ENCODE peak calls at places on chromosomes 6 and 20, in six cellular contexts. P is colonic mucosa; E is left lung; M is CD8-positive, alpha-beta memory T cell; V is hepatocyte; K is CD4-positive, alpha-beta T cell. O is an unnamed sample.

GRCh38 chr20:17499041-17499440 is 32.1 kb downstream of the BFSP1 start:
- DNase-seq in P (no peak), E (no peak), M (no peak), V (no peak), K (no peak), O (no peak)

GRCh38 chr6:3484240-3484639 is 27.4 kb upstream of the SLC22A23 start:
- DNase-seq in P (no peak), E (no peak), M (no peak), V (no peak), K (no peak), O (no peak)

GRCh38 chr6:73240730-73241129 is 15.4 kb upstream of the KHDC1L start:
- DNase-seq in P (no peak), E (no peak), M (no peak), V (no peak), K (no peak), O (no peak)

GRCh38 chr6:160986831-160987230 is 4.7 kb upstream of the MAP3K4 start:
- DNase-seq in P (no peak), E (no peak), M (no peak), V (no peak), K (no peak), O (no peak)

GRCh38 chr20:3227511-3227910 is 11.5 kb downstream of the SLC4A11 start:
- DNase-seq in P (no peak), E (no peak), M (no peak), V (no peak), K (no peak), O (no peak)

GRCh38 chr6:164408868-164409267 is 900.5 kb downstream of the C6orf118 start:
- DNase-seq in P (no peak), E (no peak), M (no peak), V (no peak), K (no peak), O (no peak)

GRCh38 chr6:7726416-7727149 is 684 bp downstream of the BMP6 start:
- DNase-seq in P (no peak), E (peak), M (no peak), V (peak), K (no peak), O (no peak)

GRCh38 chr20:63808964-63809674 is 21.9 kb downstream of the ZBTB46 start:
- DNase-seq in P (no peak), E (no peak), M (no peak), V (no peak), K (no peak), O (no peak)

GRCh38 chr6:130625825-130626500 is 201.2 kb upstream of the SMLR1 start:
- DNase-seq in P (no peak), E (no peak), M (no peak), V (peak), K (no peak), O (no peak)

DNA sequence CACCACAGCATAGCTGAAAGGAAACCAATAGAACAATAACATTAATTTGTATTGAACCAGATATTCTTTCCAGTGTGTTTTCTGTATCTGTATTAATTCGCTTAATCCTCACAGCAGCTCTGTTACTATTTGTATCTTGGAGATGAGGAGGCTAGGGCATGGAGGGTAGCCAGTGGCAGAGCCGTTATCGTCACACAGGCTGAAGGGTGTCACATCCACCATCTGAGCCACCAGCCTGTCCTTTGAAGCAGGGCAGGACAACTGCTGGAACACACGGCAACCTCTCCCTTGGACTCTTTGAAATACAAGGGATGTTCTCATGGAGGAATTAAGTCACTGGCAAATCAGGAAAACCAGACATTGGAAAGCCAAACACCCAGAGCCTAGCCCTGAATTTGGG is 628.0 kb upstream of the CDH4 start:
- DNase-seq in P (no peak), E (no peak), M (no peak), V (no peak), K (no peak), O (no peak)
- H3K27ac ChIP-seq in P (no peak), E (no peak), M (no peak), V (no peak), K (no peak), O (no peak)

GRCh38 chr6:158021814-158022748 is 40.4 kb downstream of the SYNJ2 start:
- DNase-seq in P (no peak), E (peak), M (no peak), V (peak), K (no peak), O (no peak)

GRCh38 chr6:158020272-158020711 is 38.6 kb downstream of the SYNJ2 start:
- DNase-seq in P (no peak), E (no peak), M (no peak), V (no peak), K (no peak), O (no peak)

GRCh38 chr6:158021376-158021775 is 39.7 kb downstream of the SYNJ2 start:
- DNase-seq in P (no peak), E (peak), M (no peak), V (no peak), K (no peak), O (no peak)

GRCh38 chr6:158019416-158019815 is 37.8 kb downstream of the SYNJ2 start:
- DNase-seq in P (no peak), E (peak), M (no peak), V (no peak), K (no peak), O (no peak)

GRCh38 chr6:158020811-158021210 is 39.1 kb downstream of the SYNJ2 start:
- DNase-seq in P (no peak), E (no peak), M (no peak), V (no peak), K (no peak), O (no peak)
- H3K27ac ChIP-seq in P (no peak), E (no peak), M (no peak), V (no peak), K (no peak), O (no peak)

GRCh38 chr6:127299522-127300240 is 33.0 kb downstream of the RNF146 start:
- DNase-seq in P (no peak), E (no peak), M (no peak), V (no peak), K (no peak), O (no peak)

GRCh38 chr6:127298475-127298874 is 31.8 kb downstream of the RNF146 start:
- DNase-seq in P (no peak), E (no peak), M (no peak), V (no peak), K (no peak), O (no peak)

GRCh38 chr6:127300411-127300810 is 33.7 kb downstream of the RNF146 start:
- DNase-seq in P (no peak), E (no peak), M (no peak), V (peak), K (no peak), O (no peak)

GRCh38 chr6:127301199-127301700 is 34.6 kb downstream of the RNF146 start:
- DNase-seq in P (no peak), E (no peak), M (no peak), V (no peak), K (no peak), O (no peak)

GRCh38 chr6:127297502-127298070 is 30.9 kb downstream of the RNF146 start:
- DNase-seq in P (no peak), E (no peak), M (no peak), V (peak), K (no peak), O (no peak)
- H3K27ac ChIP-seq in P (no peak), E (no peak), M (no peak), V (peak), K (no peak), O (no peak)

DNA sequence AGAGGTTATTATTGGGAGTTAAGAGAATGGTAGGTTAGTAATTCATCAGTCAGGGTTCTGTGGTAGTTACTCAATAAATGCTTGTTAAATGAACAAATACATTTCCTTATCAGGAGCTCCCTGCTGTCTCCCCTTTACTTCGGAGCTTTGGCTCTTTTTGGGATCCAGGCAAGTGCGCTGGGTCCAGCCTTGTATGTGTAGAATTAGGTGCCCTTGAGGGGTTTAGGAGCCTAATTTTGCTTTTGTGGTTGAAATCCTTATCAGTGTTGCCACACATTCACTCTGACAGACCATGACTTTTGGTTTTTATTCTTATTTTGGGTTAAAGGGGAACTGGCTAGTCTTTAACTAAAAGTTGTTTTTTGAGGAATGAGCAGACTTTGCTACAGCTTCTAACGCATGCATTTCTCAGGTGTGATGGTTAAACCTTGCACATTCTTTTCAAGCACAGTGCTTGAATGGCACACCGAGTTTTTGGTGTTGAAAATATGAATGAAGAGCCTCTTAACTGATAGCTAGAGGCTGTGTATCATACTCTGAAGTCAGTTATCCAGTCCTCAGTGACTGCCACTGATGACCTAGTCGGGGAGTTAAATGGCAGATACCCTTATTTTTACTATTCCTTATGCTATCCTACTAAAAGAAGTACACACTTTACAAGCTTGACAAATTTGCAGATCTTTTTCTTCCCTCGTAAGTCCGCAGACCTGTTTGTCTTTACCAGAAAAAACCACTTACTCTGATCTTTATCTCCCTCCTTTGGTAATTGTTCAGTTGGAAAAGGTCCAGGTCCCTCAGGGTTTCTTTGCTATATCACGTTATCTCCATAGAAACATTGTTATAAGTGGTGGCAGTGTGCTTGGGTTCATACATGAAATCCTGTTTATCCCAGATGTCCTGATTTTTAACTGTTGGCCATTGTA is 50.7 kb upstream of the PLCG1 start:
- DNase-seq in P (no peak), E (no peak), M (no peak), V (peak), K (no peak), O (no peak)
- H3K27ac ChIP-seq in P (no peak), E (no peak), M (peak), V (peak), K (no peak), O (no peak)

DNA sequence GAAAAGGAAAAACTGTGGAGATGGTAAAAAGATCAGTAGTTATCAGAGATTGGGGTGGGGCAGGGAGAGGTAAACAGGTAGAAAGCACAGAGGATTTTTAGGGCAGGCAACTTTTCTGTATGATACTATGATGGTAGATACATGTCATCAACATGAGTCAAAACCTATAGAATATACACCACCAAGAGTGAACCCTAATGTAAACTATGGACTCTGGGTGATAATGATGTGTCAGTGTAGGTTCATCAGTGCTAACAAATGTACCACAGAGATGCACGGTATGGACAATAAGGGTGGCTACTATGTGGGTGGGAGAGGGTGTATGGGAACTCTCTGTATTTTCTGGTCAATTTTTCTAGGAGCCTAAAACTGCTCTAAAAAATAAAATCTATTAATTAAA is 18.5 kb downstream of the PACSIN1 start:
- DNase-seq in P (no peak), E (no peak), M (no peak), V (no peak), K (no peak), O (no peak)
- H3K27ac ChIP-seq in P (no peak), E (no peak), M (no peak), V (no peak), K (no peak), O (no peak)

DNA sequence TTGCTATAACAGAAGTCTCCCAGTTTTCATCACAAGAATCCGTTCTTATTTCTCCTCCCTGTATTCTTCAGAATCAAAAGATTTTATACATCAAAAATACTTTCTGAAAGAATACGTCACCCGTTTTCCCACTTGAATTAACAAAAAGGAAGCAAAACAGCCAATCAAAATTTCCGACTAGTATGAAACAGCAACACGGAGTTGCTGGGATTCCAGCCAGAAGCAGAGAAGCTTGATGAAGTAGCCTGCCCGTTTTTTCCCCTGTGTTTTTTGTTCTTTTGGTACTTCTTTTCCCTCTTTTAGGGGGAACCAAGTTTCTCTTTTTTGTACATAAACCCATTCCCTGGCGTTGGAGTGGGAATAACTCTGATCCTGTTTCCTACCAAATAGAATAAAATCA is 14.6 kb downstream of the TXLNB start:
- DNase-seq in P (no peak), E (no peak), M (no peak), V (no peak), K (no peak), O (no peak)
- H3K27ac ChIP-seq in P (no peak), E (no peak), M (no peak), V (no peak), K (no peak), O (no peak)

GRCh38 chr6:49516147-49516505 is 16.4 kb downstream of the GLYATL3 start:
- DNase-seq in P (no peak), E (no peak), M (no peak), V (no peak), K (no peak), O (no peak)

GRCh38 chr6:49515485-49516146 is 15.9 kb downstream of the GLYATL3 start:
- DNase-seq in P (no peak), E (no peak), M (no peak), V (no peak), K (no peak), O (no peak)

GRCh38 chr6:49517919-49518318 is 18.2 kb downstream of the GLYATL3 start:
- DNase-seq in P (no peak), E (no peak), M (no peak), V (no peak), K (no peak), O (no peak)

GRCh38 chr6:49522710-49523593 is 23.2 kb downstream of the GLYATL3 start:
- DNase-seq in P (peak), E (no peak), M (no peak), V (peak), K (no peak), O (no peak)

DNA sequence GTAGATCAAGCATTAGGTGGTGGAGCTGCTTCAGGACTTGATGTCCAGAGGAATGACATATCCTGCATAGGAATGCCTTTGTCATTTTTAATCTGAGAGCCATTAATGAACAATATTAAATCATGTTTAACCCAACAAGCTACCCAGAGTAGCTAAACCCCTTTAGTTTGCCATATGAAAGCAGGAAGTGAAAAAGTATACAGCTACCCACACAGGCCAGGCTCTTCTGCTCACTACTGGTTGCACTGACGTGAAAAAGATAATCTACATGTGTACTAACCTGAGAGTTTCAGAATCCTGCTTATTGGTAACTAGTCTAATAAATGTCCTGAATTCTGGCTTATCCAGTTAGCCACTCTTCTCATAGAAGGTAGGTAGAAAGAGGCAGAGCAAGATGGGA is 19.9 kb downstream of the GLYATL3 start:
- DNase-seq in P (no peak), E (no peak), M (no peak), V (no peak), K (no peak), O (no peak)
- H3K27ac ChIP-seq in P (no peak), E (no peak), M (no peak), V (no peak), K (no peak), O (no peak)

DNA sequence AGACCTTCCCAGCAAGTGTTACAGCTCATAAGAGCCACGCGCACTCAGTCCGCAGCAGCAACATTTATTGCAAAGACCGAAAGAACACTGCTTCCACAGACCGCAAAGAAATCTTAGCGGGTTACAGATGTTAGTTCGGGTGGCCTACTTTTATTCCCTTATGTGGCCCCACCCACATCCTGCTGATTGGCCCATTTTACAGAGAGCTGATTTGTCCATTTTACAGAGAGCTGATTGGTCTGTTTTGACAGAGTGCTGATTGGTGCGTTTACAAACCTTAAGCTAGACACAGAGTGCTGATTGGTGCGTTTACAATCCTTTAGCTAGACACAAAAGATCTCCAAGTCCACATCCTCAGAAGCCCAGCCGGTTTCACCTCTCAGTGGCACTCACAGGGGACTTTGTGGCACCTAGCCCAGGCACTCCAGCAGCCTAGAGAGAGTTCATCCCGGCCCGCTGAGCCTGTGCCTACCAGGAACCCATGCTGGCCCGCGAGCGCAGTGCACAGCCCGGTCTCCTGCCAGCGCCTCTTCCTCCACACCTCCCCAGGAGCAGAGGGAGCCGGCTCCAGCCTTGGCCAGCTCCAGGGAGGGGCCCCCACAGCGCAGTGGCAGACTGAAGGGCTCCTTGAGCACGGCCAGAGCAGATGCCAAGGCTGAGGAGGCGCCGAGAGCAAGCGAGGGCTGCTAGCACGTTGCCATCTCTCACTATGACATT is 244.3 kb upstream of the TSHZ2 start:
- DNase-seq in P (no peak), E (peak), M (no peak), V (no peak), K (no peak), O (no peak)
- H3K27ac ChIP-seq in P (no peak), E (no peak), M (no peak), V (no peak), K (no peak), O (no peak)

GRCh38 chr20:46899619-46900018 is 5.0 kb downstream of the EYA2 start:
- DNase-seq in P (no peak), E (no peak), M (no peak), V (no peak), K (no peak), O (no peak)
- H3K27ac ChIP-seq in P (peak), E (peak), M (no peak), V (peak), K (no peak), O (no peak)

O was measured in iPS DF 6.9.